ENCODE peak calls at places on chromosome 9, in four cellular contexts. One of them, this sample, is unnamed. For H3K36me3 and H3K27me3, the result is how much of the 10 kb centered on the place peaks cover.

GRCh38 chr9:83920469-83920941 is 727 bp downstream of the KIF27 start:
- DNase-seq in tibial artery: no peak
- DNase-seq in upper lobe of left lung: no peak
- DNase-seq in cardiac muscle cell: peak
- DNase-seq in this sample: no peak

GRCh38 chr9:89969156-89969566 is 364.3 kb downstream of the GADD45G start:
- DNase-seq in cardiac muscle cell: no peak
- DNase-seq in tibial artery: no peak
- DNase-seq in upper lobe of left lung: no peak
- DNase-seq in this sample: no peak

GRCh38 chr9:110555971-110556370 is 23.6 kb downstream of the SVEP1 start:
- DNase-seq in upper lobe of left lung: no peak
- DNase-seq in cardiac muscle cell: peak
- DNase-seq in tibial artery: peak
- DNase-seq in this sample: no peak

GRCh38 chr9:122252796-122253195 is 11.8 kb downstream of the RBM18 start:
- DNase-seq in cardiac muscle cell: peak
- DNase-seq in upper lobe of left lung: no peak
- DNase-seq in tibial artery: no peak
- DNase-seq in this sample: no peak

GRCh38 chr9:113913426-113914195 is 37.5 kb downstream of the ZNF618 start:
- DNase-seq in cardiac muscle cell: peak
- DNase-seq in upper lobe of left lung: no peak
- DNase-seq in tibial artery: peak
- DNase-seq in this sample: no peak

GRCh38 chr9:97412628-97413382 is 909 bp downstream of the TDRD7 start:
- DNase-seq in cardiac muscle cell: peak
- DNase-seq in tibial artery: peak
- DNase-seq in upper lobe of left lung: no peak
- DNase-seq in this sample: no peak

GRCh38 chr9:2469681-2470141 is 151.9 kb upstream of the VLDLR start:
- DNase-seq in upper lobe of left lung: no peak
- DNase-seq in cardiac muscle cell: peak
- DNase-seq in tibial artery: no peak
- DNase-seq in this sample: no peak

GRCh38 chr9:10612649-10613398 is at the start of gene PTPRD:
- DNase-seq in cardiac muscle cell: peak
- DNase-seq in tibial artery: no peak
- DNase-seq in upper lobe of left lung: peak
- DNase-seq in this sample: no peak

GRCh38 chr9:5586391-5586802 is 42.5 kb upstream of the RIC1 start:
- DNase-seq in tibial artery: no peak
- DNase-seq in upper lobe of left lung: no peak
- DNase-seq in cardiac muscle cell: peak
- DNase-seq in this sample: no peak

GRCh38 chr9:78040726-78041125 is 9.1 kb upstream of the GNAQ start:
- DNase-seq in cardiac muscle cell: no peak
- DNase-seq in tibial artery: no peak
- DNase-seq in upper lobe of left lung: no peak
- DNase-seq in this sample: no peak

GRCh38 chr9:5500441-5501235 is 9.7 kb upstream of the PDCD1LG2 start:
- DNase-seq in tibial artery: no peak
- DNase-seq in upper lobe of left lung: no peak
- DNase-seq in cardiac muscle cell: peak
- DNase-seq in this sample: no peak

GRCh38 chr9:134895103-134895502 is 14.5 kb downstream of the FCN2 start:
- DNase-seq in tibial artery: peak
- DNase-seq in upper lobe of left lung: no peak
- DNase-seq in cardiac muscle cell: peak
- DNase-seq in this sample: no peak

GRCh38 chr9:135338546-135338945 is 141.0 kb upstream of the PPP1R26 start:
- DNase-seq in cardiac muscle cell: no peak
- DNase-seq in upper lobe of left lung: peak
- DNase-seq in tibial artery: peak
- DNase-seq in this sample: no peak

GRCh38 chr9:34654317-34655083 is 2.5 kb downstream of the IL11RA start:
- DNase-seq in tibial artery: peak
- DNase-seq in cardiac muscle cell: peak
- DNase-seq in upper lobe of left lung: peak
- DNase-seq in this sample: no peak

GRCh38 chr9:91374939-91375338 is 13.2 kb upstream of the AUH start:
- DNase-seq in upper lobe of left lung: no peak
- DNase-seq in tibial artery: no peak
- DNase-seq in cardiac muscle cell: peak
- DNase-seq in this sample: no peak

GRCh38 chr9:109411818-109412352 is 86.2 kb downstream of the PTPN3 start:
- DNase-seq in tibial artery: no peak
- DNase-seq in cardiac muscle cell: peak
- DNase-seq in upper lobe of left lung: no peak
- DNase-seq in this sample: no peak

GRCh38 chr9:80874276-80874675 is 815.1 kb downstream of the TLE1 start:
- DNase-seq in tibial artery: no peak
- DNase-seq in cardiac muscle cell: peak
- DNase-seq in upper lobe of left lung: no peak
- DNase-seq in this sample: no peak

GRCh38 chr9:16196206-16196605 is 643.4 kb downstream of the CCDC171 start:
- DNase-seq in upper lobe of left lung: no peak
- DNase-seq in cardiac muscle cell: no peak
- DNase-seq in tibial artery: no peak
- DNase-seq in this sample: no peak

GRCh38 chr9:22383720-22384119 is 62.9 kb upstream of the DMRTA1 start:
- DNase-seq in upper lobe of left lung: no peak
- DNase-seq in tibial artery: no peak
- DNase-seq in cardiac muscle cell: no peak
- DNase-seq in this sample: no peak

GRCh38 chr9:3244963-3245653 is 280.7 kb downstream of the RFX3 start:
- DNase-seq in tibial artery: no peak
- DNase-seq in cardiac muscle cell: peak
- DNase-seq in upper lobe of left lung: no peak
- DNase-seq in this sample: no peak

GRCh38 chr9:136484153-136485048 is 1.6 kb upstream of the SEC16A start:
- DNase-seq in upper lobe of left lung: peak
- DNase-seq in tibial artery: peak
- DNase-seq in cardiac muscle cell: no peak
- DNase-seq in this sample: no peak

GRCh38 chr9:137341227-137341626 is 39.2 kb upstream of the NRARP start:
- DNase-seq in cardiac muscle cell: no peak
- DNase-seq in tibial artery: no peak
- DNase-seq in upper lobe of left lung: no peak
- DNase-seq in this sample: no peak

GRCh38 chr9:34578241-34579096 is 11.1 kb downstream of the CNTFR start:
- DNase-seq in tibial artery: no peak
- DNase-seq in upper lobe of left lung: peak
- DNase-seq in cardiac muscle cell: peak
- DNase-seq in this sample: no peak

GRCh38 chr9:15401266-15401665 is 21.4 kb upstream of the SNAPC3 start:
- DNase-seq in upper lobe of left lung: no peak
- DNase-seq in cardiac muscle cell: no peak
- DNase-seq in tibial artery: no peak
- DNase-seq in this sample: no peak

GRCh38 chr9:130869250-130869649 is 27.4 kb downstream of the QRFP start:
- DNase-seq in cardiac muscle cell: peak
- DNase-seq in upper lobe of left lung: no peak
- DNase-seq in tibial artery: no peak
- DNase-seq in this sample: no peak

GRCh38 chr9:69898714-69899209 is 78.1 kb downstream of the CFAP95 start:
- DNase-seq in cardiac muscle cell: peak
- DNase-seq in upper lobe of left lung: no peak
- DNase-seq in tibial artery: no peak
- DNase-seq in this sample: no peak

GRCh38 chr9:107789001-107789710 is 299.6 kb upstream of the KLF4 start:
- DNase-seq in upper lobe of left lung: no peak
- DNase-seq in cardiac muscle cell: no peak
- DNase-seq in tibial artery: no peak
- DNase-seq in this sample: no peak

GRCh38 chr9:7967851-7968250 is 168.3 kb upstream of the DMAC1 start:
- DNase-seq in tibial artery: no peak
- DNase-seq in cardiac muscle cell: no peak
- DNase-seq in upper lobe of left lung: no peak
- DNase-seq in this sample: no peak

GRCh38 chr9:7970666-7971335 is 171.2 kb upstream of the DMAC1 start:
- DNase-seq in cardiac muscle cell: peak
- DNase-seq in tibial artery: no peak
- DNase-seq in upper lobe of left lung: no peak
- DNase-seq in this sample: no peak

GRCh38 chr9:7968642-7969041 is 169.1 kb upstream of the DMAC1 start:
- DNase-seq in upper lobe of left lung: no peak
- DNase-seq in tibial artery: no peak
- DNase-seq in cardiac muscle cell: no peak
- DNase-seq in this sample: no peak

GRCh38 chr9:7965091-7965490 is 165.5 kb upstream of the DMAC1 start:
- DNase-seq in tibial artery: no peak
- DNase-seq in cardiac muscle cell: no peak
- DNase-seq in upper lobe of left lung: no peak
- DNase-seq in this sample: no peak

GRCh38 chr9:7967093-7967827 is 167.7 kb upstream of the DMAC1 start:
- DNase-seq in cardiac muscle cell: no peak
- DNase-seq in tibial artery: no peak
- DNase-seq in upper lobe of left lung: no peak
- DNase-seq in this sample: no peak
- H3K36me3 ChIP-seq in cardiac muscle cell: under half
- H3K36me3 ChIP-seq in tibial artery: under half
- H3K36me3 ChIP-seq in upper lobe of left lung: under half
- H3K36me3 ChIP-seq in this sample: under half

GRCh38 chr9:126629007-126629674 is 15.4 kb downstream of the LMX1B start:
- DNase-seq in tibial artery: no peak
- DNase-seq in upper lobe of left lung: no peak
- DNase-seq in cardiac muscle cell: no peak
- DNase-seq in this sample: no peak

GRCh38 chr9:126626117-126627022 is 12.6 kb downstream of the LMX1B start:
- DNase-seq in cardiac muscle cell: no peak
- DNase-seq in upper lobe of left lung: peak
- DNase-seq in tibial artery: no peak
- DNase-seq in this sample: no peak

GRCh38 chr9:126630458-126631237 is 16.9 kb downstream of the LMX1B start:
- DNase-seq in upper lobe of left lung: peak
- DNase-seq in tibial artery: no peak
- DNase-seq in cardiac muscle cell: no peak
- DNase-seq in this sample: no peak

GRCh38 chr9:126625329-126626116 is 11.8 kb downstream of the LMX1B start:
- DNase-seq in tibial artery: no peak
- DNase-seq in cardiac muscle cell: no peak
- DNase-seq in upper lobe of left lung: peak
- DNase-seq in this sample: no peak

GRCh38 chr9:126628146-126628545 is 14.4 kb downstream of the LMX1B start:
- DNase-seq in tibial artery: no peak
- DNase-seq in upper lobe of left lung: no peak
- DNase-seq in cardiac muscle cell: no peak
- DNase-seq in this sample: no peak
- H3K27me3 ChIP-seq in tibial artery: under half
- H3K27me3 ChIP-seq in upper lobe of left lung: half or more
- H3K27me3 ChIP-seq in cardiac muscle cell: half or more
- H3K27me3 ChIP-seq in this sample: under half

GRCh38 chr9:133046900-133047295 is 14.9 kb upstream of the CEL start:
- DNase-seq in cardiac muscle cell: no peak
- DNase-seq in upper lobe of left lung: no peak
- DNase-seq in tibial artery: no peak
- DNase-seq in this sample: no peak
- H3K36me3 ChIP-seq in cardiac muscle cell: under half
- H3K36me3 ChIP-seq in upper lobe of left lung: under half
- H3K36me3 ChIP-seq in tibial artery: half or more
- H3K36me3 ChIP-seq in this sample: under half

GRCh38 chr9:974993-975739 is 1.3 kb upstream of the DMRT3 start:
- DNase-seq in upper lobe of left lung: no peak
- DNase-seq in cardiac muscle cell: no peak
- DNase-seq in tibial artery: no peak
- DNase-seq in this sample: no peak
- H3K27me3 ChIP-seq in upper lobe of left lung: half or more
- H3K27me3 ChIP-seq in cardiac muscle cell: half or more
- H3K27me3 ChIP-seq in tibial artery: under half
- H3K27me3 ChIP-seq in this sample: half or more

GRCh38 chr9:32431940-32432555 is 47.6 kb downstream of the ACO1 start:
- DNase-seq in upper lobe of left lung: no peak
- DNase-seq in cardiac muscle cell: peak
- DNase-seq in tibial artery: peak
- DNase-seq in this sample: no peak
- H3K36me3 ChIP-seq in upper lobe of left lung: under half
- H3K36me3 ChIP-seq in cardiac muscle cell: under half
- H3K36me3 ChIP-seq in tibial artery: half or more
- H3K36me3 ChIP-seq in this sample: under half

GRCh38 chr9:95096381-95096780 is 221.1 kb downstream of the FANCC start:
- DNase-seq in cardiac muscle cell: no peak
- DNase-seq in tibial artery: no peak
- DNase-seq in upper lobe of left lung: no peak
- DNase-seq in this sample: no peak

GRCh38 chr9:95097279-95097678 is 220.2 kb downstream of the FANCC start:
- DNase-seq in upper lobe of left lung: no peak
- DNase-seq in tibial artery: no peak
- DNase-seq in cardiac muscle cell: no peak
- DNase-seq in this sample: no peak

GRCh38 chr9:95094002-95094401 is 223.5 kb downstream of the FANCC start:
- DNase-seq in upper lobe of left lung: no peak
- DNase-seq in tibial artery: no peak
- DNase-seq in cardiac muscle cell: no peak
- DNase-seq in this sample: no peak

GRCh38 chr9:95096807-95097206 is 220.7 kb downstream of the FANCC start:
- DNase-seq in upper lobe of left lung: no peak
- DNase-seq in cardiac muscle cell: no peak
- DNase-seq in tibial artery: no peak
- DNase-seq in this sample: no peak

GRCh38 chr9:95095619-95096355 is 221.7 kb downstream of the FANCC start:
- DNase-seq in upper lobe of left lung: no peak
- DNase-seq in cardiac muscle cell: no peak
- DNase-seq in tibial artery: no peak
- DNase-seq in this sample: no peak
- H3K27me3 ChIP-seq in upper lobe of left lung: under half
- H3K27me3 ChIP-seq in cardiac muscle cell: under half
- H3K27me3 ChIP-seq in tibial artery: under half
- H3K27me3 ChIP-seq in this sample: under half